ENCODE peak calls at places on chromosomes 12 and 14, in six cellular contexts. J, U, V, A, T and X are unnamed samples.

GRCh38 chr14:68137704-68138619 is 318.4 kb downstream of the RAD51B start:
- DNase-seq in J (peak), A (no peak), T (no peak), U (peak), V (peak), X (peak)

GRCh38 chr14:38171197-38171596 is 36.5 kb upstream of the SSTR1 start:
- DNase-seq in A (no peak), V (no peak), T (no peak), J (peak), U (no peak), X (no peak)

GRCh38 chr12:105253882-105254513 is 18.0 kb upstream of the APPL2 start:
- DNase-seq in T (no peak), U (no peak), V (peak), J (no peak), A (no peak), X (peak)

GRCh38 chr12:87816186-87816585 is 213.0 kb downstream of the C12orf50 start:
- DNase-seq in V (peak), J (no peak), T (no peak), U (no peak), A (no peak), X (peak)

GRCh38 chr14:75794615-75795038 is 133.6 kb downstream of the TTLL5 start:
- DNase-seq in U (no peak), J (no peak), T (no peak), A (no peak), V (peak), X (peak)

GRCh38 chr14:101538865-101539264 is 22.4 kb upstream of the DIO3 start:
- DNase-seq in A (no peak), J (no peak), T (no peak), V (no peak), U (no peak), X (no peak)

GRCh38 chr14:26596722-26597030 is 1.2 kb downstream of the NOVA1 start:
- DNase-seq in T (peak), A (no peak), J (no peak), U (no peak), V (peak), X (no peak)

GRCh38 chr14:77892381-77892871 is 92.5 kb downstream of the ADCK1 start:
- DNase-seq in J (no peak), V (no peak), U (no peak), T (peak), A (no peak), X (peak)

GRCh38 chr12:93704625-93705024 is 27.4 kb downstream of the CRADD start:
- DNase-seq in T (no peak), V (no peak), J (no peak), A (no peak), U (no peak), X (no peak)

DNA sequence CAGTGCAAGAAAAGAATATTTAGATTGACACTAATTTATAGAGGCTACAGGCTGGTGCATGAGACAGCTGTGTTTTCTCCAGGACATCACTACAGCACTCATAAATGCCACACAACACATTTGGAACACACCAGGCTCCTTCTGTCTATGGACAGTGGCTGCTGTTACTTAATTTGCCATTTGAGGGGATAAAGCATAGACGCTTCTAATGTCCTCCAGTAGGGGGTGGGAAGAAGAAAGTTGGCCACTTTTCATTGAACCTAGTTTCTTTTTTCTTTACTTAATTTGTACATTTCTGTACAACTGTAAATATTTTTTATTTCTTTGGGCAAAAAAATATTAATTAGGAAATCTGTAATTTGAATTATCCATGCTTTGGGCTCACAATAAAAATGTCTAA is 12.4 kb upstream of the RTN1 start:
- DNase-seq in T (no peak), U (peak), A (no peak), J (no peak), V (no peak), X (no peak)
- TF ChIP-seq CTCF in T (no peak), U (peak), A (no peak), J (no peak), V (peak), X (peak)

GRCh38 chr12:123354600-123354999 is 10.0 kb downstream of the SBNO1 start:
- DNase-seq in V (peak), J (no peak), U (no peak), T (no peak), A (no peak), X (no peak)
- H3K4me3 ChIP-seq in V (no peak), J (no peak), U (no peak), T (no peak), A (no peak), X (no peak)

GRCh38 chr12:15336772-15337553 is 14.7 kb downstream of the PTPRO start:
- DNase-seq in U (no peak), A (no peak), J (no peak), T (no peak), V (no peak), X (peak)
- TF ChIP-seq CTCF in U (no peak), A (no peak), J (no peak), T (no peak), V (no peak), X (no peak)

GRCh38 chr12:107442593-107442992 is 243.0 kb upstream of the PWP1 start:
- DNase-seq in J (no peak), T (no peak), A (no peak), V (no peak), U (peak), X (no peak)
- H3K4me3 ChIP-seq in J (no peak), T (no peak), A (no peak), V (peak), U (no peak), X (no peak)